ENCODE peak calls at places on chromosomes 6 and 20, in seven cellular contexts. V, J, R, D, H, A and Z are unnamed samples. For H3K9me3 and H3K4me1, the result is how much of the 10 kb centered on the place peaks cover.

GRCh38 chr6:111230351-111231077 is 143.2 kb downstream of the SLC16A10 start:
- DNase-seq in V (no peak), J (no peak), R (peak), D (no peak), H (peak), A (no peak), Z (no peak)

GRCh38 chr20:35895476-35895875 is 58.8 kb downstream of the SCAND1 start:
- DNase-seq in V (no peak), J (no peak), R (no peak), D (no peak), H (no peak), A (no peak), Z (no peak)

GRCh38 chr6:11729083-11729482 is 49.5 kb downstream of the ADTRP start:
- DNase-seq in V (no peak), J (peak), R (no peak), D (no peak), H (no peak), A (no peak), Z (no peak)

GRCh38 chr6:15465212-15465611 is 197.6 kb downstream of the DTNBP1 start:
- DNase-seq in V (no peak), J (no peak), R (no peak), D (no peak), H (no peak), A (no peak), Z (no peak)

GRCh38 chr20:59299961-59300340 is 460 bp upstream of the EDN3 start:
- DNase-seq in V (no peak), J (no peak), R (peak), D (peak), H (no peak), A (no peak), Z (no peak)

GRCh38 chr6:3467996-3468395 is 11.1 kb upstream of the SLC22A23 start:
- DNase-seq in V (no peak), J (no peak), R (no peak), D (no peak), H (no peak), A (no peak), Z (no peak)

GRCh38 chr6:151001387-151002063 is 136.0 kb downstream of the MTHFD1L start:
- DNase-seq in V (no peak), J (no peak), R (no peak), D (no peak), H (no peak), A (no peak), Z (no peak)

GRCh38 chr20:59650418-59650817 is 46.1 kb downstream of the PHACTR3 start:
- DNase-seq in V (no peak), J (no peak), R (no peak), D (no peak), H (no peak), A (no peak), Z (no peak)

GRCh38 chr20:61743606-61744005 is 322.1 kb downstream of the TAF4 start:
- DNase-seq in V (no peak), J (no peak), R (no peak), D (no peak), H (no peak), A (no peak), Z (no peak)

GRCh38 chr6:144778773-144779531 is 493.8 kb downstream of the UTRN start:
- DNase-seq in V (peak), J (no peak), R (peak), D (no peak), H (no peak), A (no peak), Z (no peak)

GRCh38 chr6:12185081-12185673 is 105.0 kb upstream of the EDN1 start:
- DNase-seq in V (no peak), J (no peak), R (peak), D (no peak), H (no peak), A (no peak), Z (no peak)

GRCh38 chr6:155406801-155407200 is 48.8 kb downstream of the NOX3 start:
- DNase-seq in V (no peak), J (no peak), R (no peak), D (no peak), H (no peak), A (no peak), Z (no peak)

GRCh38 chr20:916125-916799 is at the start of gene ANGPT4:
- DNase-seq in V (no peak), J (no peak), R (no peak), D (no peak), H (no peak), A (no peak), Z (no peak)

GRCh38 chr6:88302769-88303230 is 136.7 kb upstream of the CNR1 start:
- DNase-seq in V (no peak), J (no peak), R (no peak), D (no peak), H (no peak), A (no peak), Z (no peak)

GRCh38 chr6:28137458-28138020 is 4.1 kb upstream of the ZKSCAN8 start:
- DNase-seq in V (peak), J (no peak), R (no peak), D (no peak), H (no peak), A (no peak), Z (no peak)

GRCh38 chr6:135449246-135449645 is 48.3 kb downstream of the AHI1 start:
- DNase-seq in V (peak), J (no peak), R (no peak), D (no peak), H (no peak), A (no peak), Z (no peak)

GRCh38 chr6:148272597-148272996 is 70.0 kb upstream of the SASH1 start:
- DNase-seq in V (no peak), J (no peak), R (no peak), D (no peak), H (no peak), A (no peak), Z (no peak)

GRCh38 chr20:55974491-55975202 is 30.7 kb downstream of the CBLN4 start:
- DNase-seq in V (no peak), J (no peak), R (no peak), D (no peak), H (no peak), A (no peak), Z (no peak)

GRCh38 chr20:55978550-55978949 is 26.8 kb downstream of the CBLN4 start:
- DNase-seq in V (no peak), J (no peak), R (no peak), D (no peak), H (no peak), A (no peak), Z (no peak)

GRCh38 chr20:55977723-55978481 is 27.4 kb downstream of the CBLN4 start:
- DNase-seq in V (no peak), J (no peak), R (no peak), D (no peak), H (no peak), A (no peak), Z (no peak)
- H3K9me3 ChIP-seq in V (under half), J (under half), R (under half), D (under half), H (under half), A (under half), Z (under half)

DNA sequence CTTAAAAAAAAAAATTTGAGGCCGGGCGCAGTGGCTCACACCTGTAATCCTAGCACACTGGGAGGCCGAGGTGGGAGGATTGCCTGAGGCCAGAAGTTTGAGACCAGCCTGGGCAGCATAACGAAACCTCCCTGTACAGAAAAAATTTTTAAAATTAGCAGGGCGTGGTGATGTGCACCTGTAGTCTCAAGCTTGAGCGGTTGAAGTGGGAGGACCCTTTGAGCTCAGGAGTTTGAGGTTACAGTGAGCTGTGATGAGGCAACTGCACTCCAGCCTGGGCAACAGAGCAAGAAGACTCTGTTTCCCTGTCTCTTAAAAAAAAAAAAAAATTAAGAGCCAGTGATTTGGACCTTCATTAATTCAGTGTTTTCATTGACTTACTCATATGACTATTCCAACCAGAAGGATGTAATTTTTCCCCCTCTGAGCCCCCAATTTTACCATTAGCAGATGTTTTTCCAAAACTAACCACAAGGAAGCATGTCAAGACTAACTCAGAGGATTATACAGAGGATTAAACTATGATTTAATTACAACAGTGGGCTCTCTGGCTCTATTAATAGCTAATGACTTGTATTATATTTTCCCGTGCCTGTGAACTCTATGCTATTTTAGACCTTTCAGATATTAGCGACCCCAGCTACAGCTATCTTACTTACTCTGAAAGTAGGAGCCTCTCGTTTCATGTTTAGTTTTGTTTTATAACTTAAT is 75.1 kb downstream of the ARID1B start:
- DNase-seq in V (peak), J (no peak), R (no peak), D (no peak), H (no peak), A (peak), Z (no peak)
- H3K4me1 ChIP-seq in V (half or more), J (under half), R (under half), D (under half), H (under half), A (under half), Z (under half)

GRCh38 chr6:157579467-157580031 is 198.6 kb downstream of the ZDHHC14 start:
- DNase-seq in V (no peak), J (no peak), R (peak), D (no peak), H (peak), A (no peak), Z (no peak)
- H3K9me3 ChIP-seq in V (under half), J (under half), R (under half), D (under half), H (under half), A (under half), Z (under half)

DNA sequence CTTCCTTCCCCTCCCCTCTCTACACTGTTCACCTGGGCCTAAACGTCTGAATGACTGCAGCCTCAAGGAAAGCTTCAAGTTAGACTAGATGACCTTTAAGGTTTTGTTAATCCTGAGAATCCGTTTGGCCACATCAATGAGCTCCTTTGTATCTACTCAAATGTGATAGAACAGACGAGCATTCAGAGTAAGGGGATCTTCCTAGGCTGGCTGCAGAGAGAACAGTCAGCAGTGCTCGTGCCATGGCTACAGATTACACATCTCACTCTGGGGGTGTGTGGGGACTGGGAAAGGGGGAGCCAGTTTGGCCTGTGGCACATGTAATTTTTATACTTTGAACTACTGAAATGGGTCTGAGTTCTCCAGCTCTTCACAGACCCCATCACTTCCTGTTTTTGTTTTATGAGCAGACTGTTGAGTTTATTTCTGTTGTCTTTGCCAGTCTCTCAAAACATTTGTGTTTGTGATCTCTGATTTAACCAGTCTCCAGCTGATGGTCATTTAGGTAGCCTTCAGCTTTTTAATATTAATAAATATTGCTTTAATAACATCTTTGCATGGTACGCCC is 50.9 kb downstream of the KCNS1 start:
- DNase-seq in V (peak), J (peak), R (no peak), D (no peak), H (no peak), A (no peak), Z (no peak)
- H3K4me1 ChIP-seq in V (half or more), J (half or more), R (under half), D (under half), H (under half), A (under half), Z (half or more)

DNA sequence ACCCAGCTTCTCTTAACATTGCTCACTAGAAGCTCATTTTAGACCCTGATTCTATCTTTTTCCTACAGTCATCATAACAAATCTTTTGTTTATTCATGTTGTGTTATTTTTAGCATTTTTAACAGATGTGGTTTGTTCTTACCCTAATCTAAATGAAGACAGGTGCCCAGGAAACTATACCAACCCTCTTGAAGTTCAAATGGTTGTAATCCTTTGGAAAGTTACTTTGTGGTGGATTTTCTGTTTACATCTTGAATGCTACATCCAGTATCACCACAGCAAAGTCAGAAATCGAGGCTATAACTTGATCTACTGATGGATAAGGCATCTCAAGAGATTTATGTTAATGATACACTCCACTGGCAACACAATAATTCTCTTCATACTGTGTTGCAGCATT is 26.2 kb downstream of the SMAP1 start:
- DNase-seq in V (peak), J (no peak), R (no peak), D (no peak), H (no peak), A (no peak), Z (no peak)
- H3K9me3 ChIP-seq in V (under half), J (under half), R (under half), D (under half), H (under half), A (under half), Z (under half)